ENCODE peak calls at places on chromosome 6, in six cellular contexts. O is activated T-cell treated with anti-CD3 and anti-CD28 coated beads, Interleukin-2, amount 50 U/mL, for 72 hours; Q is fibroblast of mammary gland; K is dermis microvascular lymphatic vessel endothelial cell; W is NCI-H2081; L is stimulated activated naive B cell treated with anti-CD40 and anti-IgM and Interleukin-4, amounts not matched to agents 10 μg/mL and 1 μg/mL and 100 μg/mL, for 72 hours. G is an unnamed sample.

GRCh38 chr6:10256113-10256690 is 158.7 kb downstream of the TFAP2A start:
- DNase-seq in O (no peak), Q (no peak), K (no peak), W (no peak), L (no peak), G (no peak)

GRCh38 chr6:113671440-113671839 is 185.7 kb upstream of the MARCKS start:
- DNase-seq in O (no peak), Q (no peak), K (no peak), W (no peak), L (no peak), G (no peak)

GRCh38 chr6:161198781-161199505 is 74.9 kb downstream of the AGPAT4 start:
- DNase-seq in O (no peak), Q (no peak), K (no peak), W (no peak), L (no peak), G (no peak)

GRCh38 chr6:137625808-137626207 is 131.6 kb upstream of the OLIG3 start:
- DNase-seq in O (no peak), Q (no peak), K (no peak), W (no peak), L (no peak), G (no peak)

GRCh38 chr6:145204258-145204766 is 531.0 kb downstream of the EPM2A start:
- DNase-seq in O (no peak), Q (no peak), K (no peak), W (no peak), L (no peak), G (no peak)

GRCh38 chr6:128964233-128964755 is 81.4 kb downstream of the LAMA2 start:
- DNase-seq in O (no peak), Q (no peak), K (peak), W (peak), L (no peak), G (no peak)

GRCh38 chr6:142334294-142334693 is 32.5 kb downstream of the ADGRG6 start:
- DNase-seq in O (no peak), Q (no peak), K (no peak), W (no peak), L (no peak), G (no peak)

GRCh38 chr6:143743256-143744166 is 65.7 kb downstream of the PHACTR2 start:
- DNase-seq in O (no peak), Q (no peak), K (no peak), W (no peak), L (no peak), G (peak)

GRCh38 chr6:22582806-22583205 is 13.4 kb downstream of the HDGFL1 start:
- DNase-seq in O (no peak), Q (peak), K (no peak), W (no peak), L (no peak), G (no peak)

GRCh38 chr6:11033825-11034224 is 10.3 kb downstream of the ELOVL2 start:
- DNase-seq in O (no peak), Q (peak), K (no peak), W (no peak), L (no peak), G (no peak)

GRCh38 chr6:153167026-153167891 is 36.2 kb upstream of the RGS17 start:
- DNase-seq in O (no peak), Q (peak), K (peak), W (peak), L (no peak), G (no peak)

GRCh38 chr6:164108869-164109769 is 694.6 kb downstream of the QKI start:
- DNase-seq in O (no peak), Q (peak), K (peak), W (peak), L (no peak), G (no peak)

GRCh38 chr6:6701864-6702263 is 113.3 kb downstream of the LY86 start:
- DNase-seq in O (no peak), Q (no peak), K (no peak), W (no peak), L (no peak), G (peak)

GRCh38 chr6:49070411-49070810 is 392.6 kb downstream of the MMUT start:
- DNase-seq in O (no peak), Q (no peak), K (no peak), W (no peak), L (no peak), G (no peak)

GRCh38 chr6:144471986-144472385 is 186.9 kb downstream of the UTRN start:
- DNase-seq in O (no peak), Q (no peak), K (no peak), W (no peak), L (no peak), G (no peak)

GRCh38 chr6:34934516-34934915 is 45.5 kb downstream of the ANKS1A start:
- DNase-seq in O (no peak), Q (peak), K (peak), W (no peak), L (no peak), G (no peak)

GRCh38 chr6:52512199-52512598 is 64.7 kb downstream of the TRAM2 start:
- DNase-seq in O (no peak), Q (peak), K (no peak), W (no peak), L (no peak), G (no peak)

GRCh38 chr6:79713701-79714322 is 82.7 kb downstream of the SH3BGRL2 start:
- DNase-seq in O (peak), Q (peak), K (peak), W (peak), L (no peak), G (peak)

GRCh38 chr6:88574666-88575065 is 388.8 kb downstream of the RNGTT start:
- DNase-seq in O (no peak), Q (no peak), K (no peak), W (no peak), L (no peak), G (no peak)

GRCh38 chr6:15752820-15753219 is 90.0 kb upstream of the DTNBP1 start:
- DNase-seq in O (no peak), Q (no peak), K (no peak), W (no peak), L (no peak), G (no peak)

GRCh38 chr6:148736779-148737412 is 9.9 kb upstream of the UST start:
- DNase-seq in O (no peak), Q (no peak), K (no peak), W (no peak), L (no peak), G (no peak)